ENCODE peak calls at places on chromosomes 1 and 21, in six cellular contexts. Y is cardiac fibroblast, X is right atrium auricular region, O is thoracic aorta, W is astrocyte, H is stomach. R is an unnamed sample.
A peak's percentile ranks its signal among the peaks of the same experiment; 100 is the strongest.

GRCh38 chr1:204093421-204093717 is 20.5 kb downstream of the SOX13 start:
- DNase-seq in Y (no peak), X (no peak), O (no peak), W (no peak), H (peak; percentile 46), R (no peak)

GRCh38 chr1:71463144-71463543 is 382.3 kb upstream of the ZRANB2 start:
- DNase-seq in Y (peak; percentile 63), X (no peak), O (no peak), W (peak; percentile 20), H (no peak), R (peak; percentile 58)

GRCh38 chr1:68202239-68202832 is 30.0 kb downstream of the WLS start:
- DNase-seq in Y (no peak), X (no peak), O (no peak), W (peak; percentile 65), H (no peak), R (peak; percentile 60)

GRCh38 chr1:222043444-222044292 is 301.8 kb upstream of the DUSP10 start:
- DNase-seq in Y (peak; percentile 97), X (no peak), O (no peak), W (peak; percentile 97), H (no peak), R (peak; percentile 99)

GRCh38 chr1:200893411-200893901 is 1.2 kb upstream of the INAVA start:
- DNase-seq in Y (no peak), X (no peak), O (no peak), W (no peak), H (no peak), R (no peak)

GRCh38 chr1:181189691-181190361 is 101.3 kb downstream of the IER5 start:
- DNase-seq in Y (peak; percentile 65), X (no peak), O (no peak), W (no peak), H (peak; percentile 82), R (peak; percentile 51)

GRCh38 chr1:30680429-30680828 is 43.0 kb downstream of the MATN1 start:
- DNase-seq in Y (no peak), X (no peak), O (no peak), W (no peak), H (no peak), R (no peak)

GRCh38 chr1:209926045-209926444 is 12.0 kb upstream of the SYT14 start:
- DNase-seq in Y (peak; percentile 71), X (no peak), O (no peak), W (peak; percentile 98), H (no peak), R (peak; percentile 87)

GRCh38 chr1:157152510-157152909 is 14.3 kb upstream of the ETV3 start:
- DNase-seq in Y (no peak), X (no peak), O (no peak), W (no peak), H (no peak), R (no peak)

GRCh38 chr1:41683681-41684500 is 199.4 kb upstream of the EDN2 start:
- DNase-seq in Y (no peak), X (no peak), O (no peak), W (no peak), H (no peak), R (no peak)

GRCh38 chr1:29577512-29577911 is 341.2 kb downstream of the PTPRU start:
- DNase-seq in Y (no peak), X (no peak), O (no peak), W (no peak), H (no peak), R (no peak)

GRCh38 chr1:117671781-117672501 is 66.1 kb downstream of the TENT5C start:
- DNase-seq in Y (peak; percentile 72), X (peak; percentile 75), O (no peak), W (no peak), H (peak; percentile 80), R (peak; percentile 77)

GRCh38 chr1:223087231-223087990 is 55.6 kb downstream of the TLR5 start:
- DNase-seq in Y (peak; percentile 27), X (no peak), O (no peak), W (peak; percentile 37), H (no peak), R (peak; percentile 67)

GRCh38 chr21:41663805-41664788 is 102.8 kb downstream of the RIPK4 start:
- DNase-seq in Y (no peak), X (no peak), O (no peak), W (no peak), H (no peak), R (no peak)

GRCh38 chr1:172929006-172929405 is 121.7 kb downstream of the TNFSF18 start:
- DNase-seq in Y (peak; percentile 51), X (no peak), O (no peak), W (peak; percentile 67), H (no peak), R (peak; percentile 67)

GRCh38 chr1:117959364-117959763 is 29.8 kb downstream of the WDR3 start:
- DNase-seq in Y (peak; percentile 36), X (no peak), O (no peak), W (peak; percentile 48), H (no peak), R (peak; percentile 58)

GRCh38 chr1:89945852-89946476 is 48.9 kb upstream of the ZNF326 start:
- DNase-seq in Y (no peak), X (no peak), O (no peak), W (peak; percentile 67), H (no peak), R (no peak)

GRCh38 chr1:18484726-18485125 is 4.0 kb downstream of the KLHDC7A start:
- DNase-seq in Y (no peak), X (no peak), O (no peak), W (no peak), H (no peak), R (no peak)

GRCh38 chr1:18485227-18485626 is 4.5 kb downstream of the KLHDC7A start:
- DNase-seq in Y (no peak), X (no peak), O (no peak), W (no peak), H (no peak), R (no peak)

GRCh38 chr1:18484276-18484675 is 3.5 kb downstream of the KLHDC7A start:
- DNase-seq in Y (no peak), X (no peak), O (no peak), W (no peak), H (no peak), R (no peak)

GRCh38 chr1:18482721-18483425 is 2.1 kb downstream of the KLHDC7A start:
- DNase-seq in Y (no peak), X (no peak), O (no peak), W (no peak), H (no peak), R (no peak)

GRCh38 chr1:18486195-18486594 is 5.5 kb downstream of the KLHDC7A start:
- DNase-seq in Y (no peak), X (no peak), O (no peak), W (no peak), H (no peak), R (no peak)
- TF ChIP-seq CTCF in Y (no peak), X (no peak), O (no peak), W (no peak), H (no peak), R (no peak)

GRCh38 chr21:24023402-24023801 is 1583.9 kb downstream of the MRPL39 start:
- DNase-seq in Y (no peak), X (no peak), O (no peak), W (no peak), H (no peak), R (no peak)

GRCh38 chr21:24023936-24024335 is 1583.3 kb downstream of the MRPL39 start:
- DNase-seq in Y (no peak), X (no peak), O (no peak), W (no peak), H (no peak), R (no peak)

DNA sequence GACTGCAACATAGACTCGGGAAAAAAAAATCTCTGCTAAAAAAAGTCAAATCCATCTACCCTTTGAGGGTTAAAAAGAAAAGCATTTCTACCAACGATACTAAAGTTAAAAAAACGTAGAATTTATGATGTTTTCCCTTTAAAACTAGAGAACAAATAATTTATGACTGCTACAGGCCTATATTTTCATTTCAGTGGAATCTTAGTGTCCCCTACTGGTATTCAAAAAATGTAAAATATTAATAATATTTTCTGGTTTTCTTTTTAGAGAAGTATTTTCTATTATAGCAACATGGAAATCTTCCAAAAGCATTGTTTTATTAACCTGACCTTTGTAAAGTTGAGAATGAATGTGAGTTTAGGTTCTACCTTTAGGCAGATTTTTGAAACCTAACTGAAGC is 1582.2 kb downstream of the MRPL39 start:
- DNase-seq in Y (no peak), X (no peak), O (no peak), W (no peak), H (no peak), R (no peak)
- TF ChIP-seq CTCF in Y (no peak), X (no peak), O (no peak), W (no peak), H (no peak), R (no peak)

DNA sequence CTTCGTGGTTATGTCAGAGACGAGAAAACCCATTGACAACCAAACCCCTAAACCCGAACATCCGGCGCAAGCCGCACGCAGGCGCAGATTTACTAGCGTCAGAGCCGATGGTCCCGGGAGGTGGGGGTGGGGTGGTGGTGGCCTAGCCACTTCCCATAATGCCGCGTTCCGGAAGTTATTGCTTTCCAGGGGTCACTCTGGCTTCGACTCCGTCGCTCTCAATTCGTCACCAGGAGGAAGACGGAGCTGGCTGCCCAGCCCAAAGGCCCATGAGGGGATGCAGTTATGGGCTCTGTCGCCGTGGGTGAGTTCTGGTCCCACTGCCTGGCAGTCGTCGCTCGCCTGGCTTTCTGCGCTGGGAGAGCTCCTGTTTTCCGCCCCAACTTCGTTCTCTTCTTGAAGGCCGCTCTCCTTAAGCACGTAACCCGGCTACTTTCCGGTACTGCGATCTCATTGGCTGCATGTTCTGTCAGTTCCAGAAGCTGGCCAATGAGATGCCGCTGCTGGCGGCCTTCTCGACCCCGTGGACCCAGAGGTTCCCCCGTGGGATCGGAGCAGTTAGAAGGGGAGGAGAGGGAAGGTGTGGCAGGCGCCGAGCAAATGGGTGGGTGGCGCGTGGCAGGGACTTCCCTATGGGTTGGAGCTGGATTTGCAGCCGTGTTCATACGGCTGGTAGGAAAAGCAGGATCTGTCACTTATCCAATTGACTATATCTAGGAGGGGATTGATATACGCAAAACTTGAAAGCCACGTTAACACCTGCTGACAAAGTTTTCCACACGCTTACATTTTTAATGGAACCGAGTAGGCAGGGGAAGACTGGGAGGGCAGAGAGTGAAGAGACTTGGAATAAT is at the start of gene USP16:
- DNase-seq in Y (peak; percentile 100), X (peak; percentile 98), O (peak; percentile 89), W (peak; percentile 100), H (peak; percentile 95), R (peak; percentile 100)
- TF ChIP-seq CTCF in Y (no peak), X (no peak), O (peak; percentile 48), W (no peak), H (no peak), R (peak; percentile 32)

GRCh38 chr1:6464915-6465314 is 1.1 kb downstream of the TNFRSF25 start:
- DNase-seq in Y (no peak), X (no peak), O (no peak), W (no peak), H (no peak), R (no peak)

GRCh38 chr1:6466023-6466422 is at the start of gene TNFRSF25:
- DNase-seq in Y (no peak), X (no peak), O (no peak), W (no peak), H (no peak), R (no peak)

GRCh38 chr1:6465461-6466005 is 440 bp downstream of the TNFRSF25 start:
- DNase-seq in Y (no peak), X (no peak), O (no peak), W (no peak), H (no peak), R (no peak)

GRCh38 chr1:6463120-6463412 is 2.9 kb downstream of the TNFRSF25 start:
- DNase-seq in Y (no peak), X (no peak), O (no peak), W (no peak), H (no peak), R (no peak)

DNA sequence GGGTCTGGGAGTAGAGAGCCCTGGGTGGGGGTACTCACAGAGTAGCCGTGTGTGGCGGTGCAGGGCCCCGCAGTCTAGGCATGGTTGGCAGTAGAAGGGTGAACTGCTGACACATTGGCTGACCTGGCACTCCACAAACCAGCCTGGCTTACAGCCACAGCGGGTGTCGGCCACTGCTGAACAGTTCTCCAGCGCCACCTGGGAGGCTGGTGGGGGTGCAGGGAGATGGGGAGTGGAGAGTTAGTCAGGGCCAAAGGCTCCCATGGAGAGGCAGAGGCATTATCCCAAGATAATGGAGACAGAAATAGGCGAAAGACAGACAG is 1.5 kb downstream of the TNFRSF25 start:
- DNase-seq in Y (no peak), X (no peak), O (no peak), W (no peak), H (peak; percentile 90), R (no peak)
- TF ChIP-seq CTCF in Y (no peak), X (no peak), O (no peak), W (no peak), H (peak; percentile 48), R (no peak)

R was measured in fibroblast of the aortic adventitia.